ENCODE peak calls at places on chromosomes 5 and 9, in eight cellular contexts. O, E, P, F, X, W, Z and C are unnamed samples.

GRCh38 chr5:136001531-136001930 is 27.3 kb upstream of the TGFBI start:
- DNase-seq in Z (no peak), E (peak), P (no peak), W (no peak), F (no peak), X (no peak), O (no peak), C (no peak)

GRCh38 chr9:122125158-122125890 is 32.2 kb upstream of the TTLL11 start:
- DNase-seq in E (peak), X (peak), F (peak), O (peak), P (peak), W (peak), Z (peak), C (peak)

GRCh38 chr5:177389368-177390169 is 5.3 kb downstream of the SLC34A1 start:
- DNase-seq in F (no peak), X (no peak), W (peak), E (peak), P (no peak), Z (peak), O (peak), C (peak)

GRCh38 chr5:176392526-176392925 is 4.0 kb downstream of the HIGD2A start:
- DNase-seq in X (no peak), P (no peak), E (no peak), Z (no peak), O (no peak), W (no peak), F (no peak), C (no peak)

GRCh38 chr9:83403864-83404263 is 134.3 kb downstream of the FRMD3 start:
- DNase-seq in Z (no peak), W (no peak), F (no peak), P (no peak), X (no peak), E (peak), O (no peak), C (no peak)

GRCh38 chr9:133470988-133471387 is 7.9 kb downstream of the SLC2A6 start:
- DNase-seq in E (no peak), F (no peak), O (no peak), Z (no peak), W (no peak), X (no peak), P (no peak), C (no peak)

GRCh38 chr5:179266291-179267070 is 78.8 kb downstream of the ADAMTS2 start:
- DNase-seq in Z (no peak), X (peak), W (no peak), O (no peak), F (no peak), E (no peak), P (no peak), C (no peak)

GRCh38 chr9:37283730-37284235 is 138.7 kb upstream of the GRHPR start:
- DNase-seq in W (peak), F (no peak), P (no peak), E (peak), X (no peak), O (no peak), Z (peak), C (no peak)

GRCh38 chr5:143130891-143131290 is 272.6 kb downstream of the NR3C1 start:
- DNase-seq in F (no peak), P (no peak), O (no peak), X (no peak), Z (no peak), W (no peak), E (no peak), C (no peak)

GRCh38 chr9:91900057-91900816 is 49.8 kb downstream of the ROR2 start:
- DNase-seq in F (peak), P (no peak), W (no peak), O (no peak), Z (no peak), X (no peak), E (peak), C (no peak)

DNA sequence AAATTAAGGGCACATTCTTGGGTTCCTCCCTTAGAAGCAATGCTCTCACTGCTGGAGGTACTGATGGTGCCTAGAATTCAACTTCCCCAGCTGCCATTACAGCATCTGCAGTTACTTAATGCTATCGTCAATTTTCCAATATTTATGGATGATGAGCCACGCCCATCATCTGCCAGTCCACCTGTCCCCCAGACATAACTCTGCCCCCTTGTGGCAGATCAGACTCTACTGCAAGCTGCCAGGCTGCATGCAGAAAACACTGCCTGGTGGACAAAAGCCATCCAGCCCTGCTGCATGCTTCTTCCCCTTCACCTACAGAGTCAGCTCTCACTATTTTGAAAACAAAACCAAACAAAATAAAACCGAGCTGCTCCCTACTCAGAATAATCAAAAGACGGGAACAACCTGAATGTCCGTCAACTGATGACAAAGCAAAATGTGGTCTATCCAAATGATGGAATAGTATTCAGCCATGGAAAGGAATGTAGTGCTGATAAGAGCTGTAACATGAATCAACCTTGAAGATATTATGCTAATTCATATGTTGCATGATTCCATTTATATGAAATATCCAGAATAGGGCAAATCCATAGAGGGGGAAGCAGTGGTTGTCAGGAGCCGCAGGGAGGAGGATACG is 66.4 kb downstream of the RETREG1 start:
- DNase-seq in W (peak), F (peak), P (peak), X (no peak), Z (peak), E (peak), O (peak), C (peak)
- TF ChIP-seq CTCF in W (peak), F (peak), P (peak), X (peak), Z (peak), E (peak), O (peak), C (peak)

GRCh38 chr5:141958773-141959172 is 771 bp upstream of the PCDH12 start:
- DNase-seq in P (no peak), F (no peak), X (no peak), E (no peak), Z (no peak), O (no peak), W (peak), C (no peak)

GRCh38 chr5:141958113-141958512 is at the start of gene PCDH12:
- DNase-seq in W (peak), P (peak), X (no peak), F (peak), E (peak), O (no peak), Z (no peak), C (no peak)

GRCh38 chr5:141961466-141961865 is 3.5 kb upstream of the PCDH12 start:
- DNase-seq in O (no peak), P (no peak), W (no peak), F (no peak), E (no peak), Z (no peak), X (no peak), C (no peak)

GRCh38 chr5:141960449-141961323 is 2.7 kb upstream of the PCDH12 start:
- DNase-seq in E (peak), P (peak), X (peak), W (peak), F (peak), O (peak), Z (peak), C (peak)

DNA sequence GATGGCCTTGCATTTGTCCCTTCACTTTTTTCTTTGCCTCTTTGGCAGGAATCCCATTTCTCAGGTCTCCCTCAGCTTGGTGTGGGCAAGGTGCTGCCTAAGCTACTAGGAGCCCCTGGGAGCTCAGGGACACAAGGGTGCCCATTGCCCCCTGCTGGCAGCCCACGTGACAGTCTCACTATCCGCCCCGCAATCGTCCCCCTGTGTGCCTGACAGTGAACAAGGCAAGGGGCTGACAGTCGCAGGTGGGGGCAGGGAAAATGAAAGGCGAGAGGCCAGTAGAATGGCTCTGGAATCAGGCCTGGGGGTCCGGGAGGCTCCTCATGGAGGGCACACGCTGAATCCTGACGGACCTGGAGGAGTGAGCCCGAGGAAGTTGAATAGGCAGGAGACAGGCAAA is 2.0 kb upstream of the PCDH12 start:
- DNase-seq in O (no peak), P (peak), W (no peak), E (no peak), Z (no peak), X (no peak), F (peak), C (no peak)
- TF ChIP-seq CTCF in O (no peak), P (no peak), W (no peak), E (peak), Z (peak), X (no peak), F (no peak), C (peak)

DNA sequence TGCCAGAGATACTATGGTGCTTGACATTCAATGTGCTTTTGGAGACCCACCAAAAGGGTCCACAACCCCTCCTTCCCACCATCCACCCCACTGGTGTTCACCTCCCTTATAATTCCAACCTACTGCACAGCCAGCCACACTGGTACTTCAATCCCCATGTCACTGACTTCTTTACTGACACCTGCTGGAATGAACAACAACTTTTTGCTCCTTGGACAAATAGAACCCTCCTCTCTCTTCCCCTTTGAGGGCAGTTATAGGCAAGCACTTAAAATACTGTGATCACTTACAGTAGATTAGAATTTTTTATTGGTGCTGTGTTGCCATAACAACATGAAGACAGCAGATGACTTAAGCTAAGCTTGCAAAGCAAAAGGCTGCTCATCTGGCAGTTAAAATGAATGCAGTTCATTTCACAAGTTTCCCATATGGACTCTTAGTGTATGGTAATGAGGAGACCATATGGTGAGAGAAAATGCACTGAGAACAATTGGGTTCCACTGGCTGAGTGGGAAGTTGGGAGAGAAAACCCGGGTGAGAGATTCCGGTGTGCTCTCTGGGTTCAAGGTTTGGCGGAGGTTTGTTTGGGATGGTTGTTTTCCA is 374.4 kb downstream of the EBF1 start:
- DNase-seq in E (peak), O (no peak), F (no peak), X (no peak), Z (no peak), W (peak), P (no peak), C (no peak)
- TF ChIP-seq CTCF in E (no peak), O (no peak), F (no peak), X (no peak), Z (peak), W (no peak), P (no peak), C (no peak)

DNA sequence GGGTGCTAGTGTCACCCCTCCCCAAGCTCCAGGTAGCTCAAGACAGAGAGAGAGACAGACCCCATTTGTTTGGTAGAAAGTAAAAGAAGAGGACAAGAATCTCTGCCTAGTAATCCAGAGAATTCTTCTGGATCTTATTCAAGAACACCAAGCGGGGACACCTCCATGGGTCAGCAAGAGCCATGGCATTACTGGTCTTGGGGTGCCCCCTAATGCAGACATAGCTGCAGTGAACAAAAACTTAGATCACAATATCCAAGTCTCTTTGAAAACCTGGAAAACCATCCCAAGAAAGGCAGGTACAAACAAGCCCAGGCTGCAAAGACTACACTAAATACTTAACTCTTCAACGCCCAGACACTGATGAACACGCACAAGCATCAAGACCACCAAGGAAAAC is 29.9 kb upstream of the PDE4D start:
- DNase-seq in O (no peak), Z (no peak), E (peak), W (peak), F (no peak), X (no peak), P (no peak), C (no peak)
- TF ChIP-seq CTCF in O (no peak), Z (no peak), E (peak), W (no peak), F (no peak), X (no peak), P (no peak), C (no peak)

GRCh38 chr9:105690742-105691141 is 3.6 kb upstream of the TMEM38B start:
- DNase-seq in X (no peak), W (peak), E (peak), F (no peak), Z (no peak), P (no peak), O (no peak), C (no peak)
- TF ChIP-seq CTCF in X (peak), W (peak), E (peak), F (peak), Z (no peak), P (peak), O (peak), C (peak)